ENCODE peak calls at places on chromosomes 12 and 14, in seven cellular contexts. V is uterus, X is BJ, B is PC-9, F is epithelial cell of esophagus, C is fibroblast of the aortic adventitia, M is lower lobe of right lung. Q is an unnamed sample.

GRCh38 chr12:93180566-93180965 is 197.2 kb upstream of the NUDT4 start:
- DNase-seq in B (no peak), C (no peak), F (no peak), X (no peak), M (no peak), V (no peak), Q (no peak)

GRCh38 chr12:59036973-59037807 is 116.9 kb upstream of the LRIG3 start:
- DNase-seq in V (no peak), F (no peak), B (no peak), M (no peak), C (peak), X (no peak), Q (peak)

GRCh38 chr14:90785474-90785873 is 30.8 kb downstream of the TTC7B start:
- DNase-seq in F (no peak), X (no peak), M (no peak), V (peak), B (no peak), C (no peak), Q (no peak)

GRCh38 chr12:119695034-119695433 is 27.1 kb downstream of the PRKAB1 start:
- DNase-seq in M (no peak), B (no peak), X (no peak), F (peak), C (no peak), V (no peak), Q (no peak)

GRCh38 chr14:101709533-101709881 is 52.0 kb upstream of the PPP2R5C start:
- DNase-seq in B (no peak), C (no peak), X (no peak), M (no peak), V (no peak), F (no peak), Q (no peak)

GRCh38 chr14:60301685-60302084 is 52.7 kb downstream of the PPM1A start:
- DNase-seq in F (no peak), V (no peak), X (no peak), M (no peak), B (no peak), C (no peak), Q (no peak)

GRCh38 chr12:76952995-76953394 is 74.2 kb upstream of the CSRP2 start:
- DNase-seq in M (no peak), V (no peak), C (no peak), B (no peak), F (peak), X (no peak), Q (no peak)

GRCh38 chr12:162467-163307 is 51.3 kb downstream of the SLC6A12 start:
- DNase-seq in M (no peak), C (no peak), V (no peak), X (no peak), B (no peak), F (no peak), Q (no peak)

GRCh38 chr14:31930493-31931225 is 146.4 kb upstream of the ARHGAP5 start:
- DNase-seq in B (peak), V (no peak), F (peak), M (no peak), C (peak), X (no peak), Q (peak)

GRCh38 chr14:32027255-32027939 is 49.7 kb upstream of the ARHGAP5 start:
- DNase-seq in F (peak), X (no peak), M (no peak), C (no peak), B (peak), V (no peak), Q (peak)

GRCh38 chr12:83709899-83710298 is 1023.2 kb downstream of the TMTC2 start:
- DNase-seq in M (no peak), F (peak), C (no peak), X (no peak), B (no peak), V (no peak), Q (no peak)

GRCh38 chr12:49489720-49490119 is 49.1 kb upstream of the KCNH3 start:
- DNase-seq in B (no peak), M (no peak), F (peak), C (peak), X (peak), V (no peak), Q (no peak)

GRCh38 chr12:21542412-21542811 is 16.3 kb downstream of the SPX start:
- DNase-seq in X (no peak), F (no peak), V (no peak), C (no peak), B (no peak), M (no peak), Q (no peak)

GRCh38 chr12:3613641-3614180 is 122.7 kb downstream of the PRMT8 start:
- DNase-seq in F (no peak), V (no peak), M (no peak), B (no peak), C (no peak), X (no peak), Q (no peak)

GRCh38 chr12:96063046-96063445 is 27.7 kb upstream of the LTA4H start:
- DNase-seq in C (peak), B (no peak), V (no peak), X (no peak), F (peak), M (no peak), Q (no peak)

GRCh38 chr12:116443706-116444589 is 115.2 kb upstream of the MAP1LC3B2 start:
- DNase-seq in M (no peak), X (no peak), B (no peak), V (peak), C (no peak), F (peak), Q (no peak)

GRCh38 chr12:66288121-66288520 is 14.2 kb upstream of the HELB start:
- DNase-seq in M (no peak), V (no peak), X (no peak), F (no peak), B (no peak), C (no peak), Q (no peak)

GRCh38 chr14:97164014-97164413 is 366.8 kb downstream of the VRK1 start:
- DNase-seq in X (no peak), M (no peak), B (no peak), C (no peak), F (no peak), V (no peak), Q (no peak)

GRCh38 chr14:75165586-75166391 is 10.6 kb downstream of the TMED10 start:
- DNase-seq in F (no peak), V (no peak), B (no peak), M (no peak), C (no peak), X (no peak), Q (no peak)

GRCh38 chr12:12007001-12007712 is 63.6 kb upstream of the BCL2L14 start:
- DNase-seq in B (no peak), F (no peak), V (no peak), X (no peak), C (no peak), M (no peak), Q (no peak)

GRCh38 chr12:102394200-102394599 is 86.2 kb downstream of the IGF1 start:
- DNase-seq in V (no peak), B (no peak), M (no peak), C (no peak), F (no peak), X (no peak), Q (no peak)

GRCh38 chr12:102385343-102385742 is 95.0 kb downstream of the IGF1 start:
- DNase-seq in C (no peak), B (no peak), X (no peak), V (no peak), M (no peak), F (no peak), Q (no peak)

GRCh38 chr12:102390068-102390467 is 90.3 kb downstream of the IGF1 start:
- DNase-seq in V (no peak), F (no peak), B (no peak), M (no peak), X (no peak), C (no peak), Q (no peak)

DNA sequence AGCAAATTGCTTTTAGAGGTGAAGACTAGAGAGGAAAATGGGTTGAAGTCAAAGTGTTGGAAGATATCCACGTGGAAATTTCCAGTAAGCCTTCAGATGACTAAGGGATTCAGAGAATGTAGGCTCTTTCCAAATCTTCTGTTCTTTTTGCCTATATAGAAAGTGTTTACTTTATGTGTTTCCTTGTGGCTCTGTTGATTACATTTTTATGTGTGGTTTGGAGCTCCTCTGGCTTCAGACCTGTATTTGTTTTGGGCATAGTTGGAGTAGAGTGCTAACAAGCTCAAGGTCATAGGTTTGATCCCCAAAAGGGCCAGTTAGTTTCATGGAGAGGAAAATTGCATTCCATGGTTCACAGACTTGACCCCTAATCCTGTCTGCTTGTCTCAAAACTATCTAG is 91.9 kb downstream of the IGF1 start:
- DNase-seq in M (no peak), X (no peak), F (no peak), C (no peak), V (no peak), B (no peak), Q (no peak)
- TF ChIP-seq CTCF in M (no peak), X (no peak), F (no peak), C (no peak), V (no peak), B (no peak), Q (no peak)

DNA sequence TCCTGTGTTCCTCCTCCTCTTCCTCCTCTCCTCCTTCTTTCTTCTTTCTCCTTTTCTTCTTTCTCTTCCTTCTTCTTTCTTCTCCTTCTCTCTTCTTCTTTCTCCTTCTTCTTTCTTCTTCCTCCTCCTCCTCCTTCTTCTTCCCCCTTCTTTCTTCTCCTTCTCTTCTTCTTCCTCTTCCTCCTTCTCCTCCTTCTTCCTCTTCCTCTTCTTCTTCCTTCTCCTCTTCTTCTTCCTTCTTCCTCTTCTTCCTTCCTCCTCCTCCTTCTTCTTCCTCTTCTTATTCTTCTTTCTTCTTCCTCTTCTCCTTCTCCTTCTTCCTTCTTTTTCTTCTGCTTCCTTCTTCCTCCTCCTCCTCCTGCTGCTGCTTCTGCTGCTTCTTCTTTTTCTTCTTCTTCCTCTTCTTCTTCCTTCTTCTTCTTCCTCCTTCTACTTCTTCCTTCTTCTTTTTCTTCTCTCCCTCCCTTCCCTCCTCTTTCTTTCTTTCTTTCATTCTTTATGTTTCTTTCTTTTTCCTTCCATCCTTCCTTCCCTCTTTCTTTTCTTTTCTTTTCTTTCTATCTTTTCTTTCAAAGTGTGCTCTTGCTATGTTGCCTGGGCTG is 19.0 kb downstream of the C12orf71 start:
- DNase-seq in C (no peak), V (no peak), B (no peak), F (no peak), X (no peak), M (no peak), Q (no peak)
- H3K4me3 ChIP-seq in C (no peak), V (no peak), B (no peak), F (no peak), X (no peak), M (no peak), Q (no peak)

DNA sequence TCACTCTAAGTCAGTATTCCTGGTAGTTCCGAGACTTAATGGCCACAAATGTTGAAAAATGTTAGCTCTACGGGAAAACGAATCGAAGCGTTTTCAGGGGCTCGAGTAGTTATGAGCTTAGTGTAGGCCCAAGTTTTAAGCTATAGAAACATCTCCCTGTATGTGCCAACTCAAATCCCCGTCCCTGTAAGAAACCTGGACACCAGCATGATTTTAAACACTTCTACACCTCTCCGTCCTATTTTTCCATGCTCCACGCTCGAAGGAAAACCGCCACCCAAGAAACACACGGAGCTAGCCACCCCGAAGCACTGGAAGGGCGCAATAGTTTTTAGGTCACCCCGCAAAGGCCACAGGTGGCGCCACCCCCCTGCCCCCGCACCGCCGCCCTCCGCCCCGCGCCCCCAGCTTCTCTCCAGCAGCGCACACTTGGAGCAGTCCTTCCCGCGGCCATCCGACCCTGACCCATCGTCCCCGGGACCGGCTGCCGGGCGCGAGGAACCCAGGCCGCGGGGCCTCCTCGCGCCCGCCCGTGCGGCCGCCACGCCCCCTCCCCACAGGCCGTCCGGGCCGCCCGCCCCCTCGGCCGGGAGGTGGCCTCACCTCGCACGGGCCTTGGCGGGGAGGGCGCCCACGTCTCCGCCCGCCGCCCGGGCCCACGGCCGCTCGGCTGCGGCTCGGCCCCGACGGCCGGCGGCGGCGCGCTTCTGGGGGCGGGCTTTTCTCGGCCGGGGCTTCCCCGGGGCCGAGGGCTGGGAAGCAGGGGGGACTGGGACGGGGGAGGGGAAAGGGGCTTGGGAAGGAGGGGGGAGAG is 519 bp downstream of the R3HDM2 start:
- DNase-seq in V (peak), X (no peak), B (no peak), C (peak), F (peak), M (peak), Q (no peak)
- TF ChIP-seq CTCF in V (no peak), X (no peak), B (no peak), C (peak), F (no peak), M (no peak), Q (no peak)

GRCh38 chr12:114405449-114406271 is at the start of gene TBX5:
- DNase-seq in B (no peak), F (no peak), V (no peak), X (peak), C (no peak), M (no peak), Q (no peak)

GRCh38 chr12:114405199-114405448 is 820 bp downstream of the TBX5 start:
- DNase-seq in X (no peak), C (no peak), F (no peak), M (no peak), V (no peak), B (no peak), Q (no peak)

GRCh38 chr12:114407034-114407420 is 1.1 kb upstream of the TBX5 start:
- DNase-seq in X (no peak), F (no peak), B (no peak), V (no peak), M (no peak), C (no peak), Q (no peak)

GRCh38 chr12:114407566-114408411 is 1.8 kb upstream of the TBX5 start:
- DNase-seq in X (peak), B (no peak), F (no peak), C (no peak), M (no peak), V (no peak), Q (no peak)

DNA sequence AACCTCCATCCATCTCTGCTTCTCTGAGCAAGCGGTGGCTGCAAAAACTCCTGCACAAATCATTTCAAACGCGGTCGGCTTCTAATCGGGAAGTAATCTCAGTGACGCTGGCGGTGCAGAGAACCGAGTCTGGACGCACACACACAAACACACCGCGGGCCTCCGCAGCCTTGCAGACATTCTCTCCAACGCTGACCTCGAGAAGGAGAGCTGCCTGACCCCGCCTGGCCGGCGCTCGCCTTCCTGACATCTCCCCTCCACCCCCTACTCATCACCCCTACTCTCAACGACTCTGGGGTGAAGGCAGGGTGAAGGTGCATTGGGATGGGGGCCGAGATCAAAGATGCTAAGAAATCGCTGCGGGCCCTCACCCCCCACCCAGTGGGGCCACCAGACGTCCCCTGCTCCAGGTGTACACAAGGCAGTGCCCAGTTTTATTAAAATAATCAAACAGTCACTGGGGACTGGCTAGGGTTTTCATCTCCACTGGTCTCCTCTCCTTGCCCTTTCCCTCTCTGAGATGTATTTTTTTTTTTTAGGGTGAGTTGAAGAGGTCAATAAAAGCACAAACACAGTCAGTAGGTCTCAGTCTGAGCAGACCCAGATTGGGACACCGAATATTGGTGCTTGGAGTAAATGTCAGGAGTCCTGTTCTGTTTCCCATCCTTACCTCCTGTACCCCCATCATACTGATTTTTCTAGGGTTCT is 536 bp upstream of the TBX5 start:
- DNase-seq in X (no peak), C (no peak), M (no peak), F (no peak), V (no peak), B (no peak), Q (no peak)
- H3K4me3 ChIP-seq in X (peak), C (no peak), M (peak), F (no peak), V (no peak), B (no peak), Q (no peak)

GRCh38 chr12:6970096-6970527 is 352 bp downstream of the PHB2 start:
- DNase-seq in X (no peak), F (no peak), M (no peak), V (peak), C (no peak), B (no peak), Q (no peak)

GRCh38 chr12:6975297-6976032 is 4.8 kb downstream of the EMG1 start:
- DNase-seq in X (no peak), B (no peak), F (no peak), C (no peak), M (no peak), V (no peak), Q (no peak)

GRCh38 chr12:6978188-6978986 is 7.7 kb downstream of the EMG1 start:
- DNase-seq in B (no peak), X (no peak), M (no peak), C (no peak), F (peak), V (no peak), Q (no peak)

GRCh38 chr12:6977653-6978052 is 6.9 kb downstream of the EMG1 start:
- DNase-seq in X (no peak), V (no peak), F (no peak), B (no peak), M (no peak), C (no peak), Q (no peak)

DNA sequence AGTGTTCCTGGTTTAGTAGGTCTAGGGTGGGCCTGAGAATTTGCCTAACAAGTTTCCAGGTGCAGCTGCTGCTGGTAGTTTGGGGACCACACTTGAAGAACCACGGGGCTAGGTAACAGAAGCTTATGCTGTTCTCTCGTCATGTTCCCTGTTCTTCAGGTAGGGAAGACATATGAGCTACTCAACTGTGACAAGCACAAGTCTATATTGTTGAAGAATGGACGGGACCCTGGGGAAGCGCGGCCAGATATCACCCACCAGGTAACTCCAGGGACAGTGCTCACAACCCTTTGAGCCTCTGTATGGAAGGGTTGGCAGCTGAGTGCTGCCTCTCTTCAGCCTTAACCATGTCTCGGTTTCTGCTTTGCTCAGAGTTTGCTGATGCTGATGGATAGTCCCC is 3.5 kb downstream of the EMG1 start:
- DNase-seq in C (no peak), B (no peak), M (no peak), X (no peak), F (no peak), V (no peak), Q (no peak)
- TF ChIP-seq CTCF in C (no peak), B (no peak), M (no peak), X (no peak), F (no peak), V (no peak), Q (no peak)

DNA sequence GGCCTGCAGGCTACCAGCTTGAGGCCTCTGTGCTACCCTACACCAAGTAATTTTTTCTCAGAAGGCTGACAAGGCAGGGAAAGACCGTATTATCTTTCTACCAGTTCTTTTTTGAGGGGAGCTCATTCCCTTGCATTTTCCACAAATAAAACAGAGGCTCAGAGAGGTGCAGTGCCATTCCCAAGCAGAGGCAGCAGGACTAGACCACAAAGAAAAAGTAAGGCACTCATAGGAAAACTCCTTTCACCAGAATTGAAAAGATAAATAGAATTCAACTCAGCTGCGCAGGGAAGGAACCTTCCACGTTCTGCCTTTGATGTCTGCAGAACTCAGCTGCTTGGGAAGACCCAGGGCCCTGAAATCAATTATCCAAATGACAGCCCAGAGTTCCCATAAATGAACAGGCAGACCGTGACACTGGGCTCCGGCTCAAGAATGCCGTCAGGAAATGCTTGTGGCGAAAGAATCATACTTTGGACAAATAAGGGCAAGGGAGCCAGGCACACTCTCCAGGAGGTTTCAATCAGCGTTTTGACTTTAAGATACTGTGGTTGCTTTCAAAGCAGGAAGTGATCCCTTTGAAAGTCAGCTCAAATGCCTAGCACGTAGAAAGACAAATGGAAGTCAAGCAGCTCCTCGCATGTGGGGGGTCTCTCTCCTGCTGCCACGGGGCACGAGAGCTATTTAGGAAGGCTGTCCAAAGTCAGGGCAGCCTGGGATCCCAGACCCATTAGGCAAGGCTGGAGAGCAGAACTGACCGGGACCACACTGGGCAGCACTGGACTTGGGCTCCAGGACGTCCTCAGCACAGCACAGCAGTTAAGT is 14.0 kb downstream of the KCTD10 start:
- DNase-seq in M (peak), B (peak), C (peak), V (peak), X (peak), F (peak), Q (peak)
- H3K4me3 ChIP-seq in M (peak), B (peak), C (peak), V (no peak), X (no peak), F (no peak), Q (peak)

Q was measured in epithelial cell of proximal tubule.